ENCODE peak calls at places on chromosomes 16 and 17, in four cellular contexts. R, T, D and U are unnamed samples.

GRCh38 chr16:15955425-15955824 is 6.0 kb downstream of the ABCC1 start:
- DNase-seq in R (no peak), T (no peak), D (no peak), U (no peak)

GRCh38 chr16:1449201-1449788 is 4.9 kb upstream of the CCDC154 start:
- DNase-seq in R (no peak), T (no peak), D (no peak), U (no peak)

GRCh38 chr16:12315330-12316138 is 339.0 kb downstream of the SNX29 start:
- DNase-seq in R (no peak), T (no peak), D (no peak), U (no peak)

GRCh38 chr17:2551493-2551892 is 39.8 kb upstream of the METTL16 start:
- DNase-seq in R (no peak), T (no peak), D (no peak), U (no peak)

GRCh38 chr17:82408938-82409318 is 9.2 kb upstream of the HEXD start:
- DNase-seq in R (no peak), T (no peak), D (no peak), U (no peak)

GRCh38 chr17:79670537-79671386 is 59.9 kb upstream of the RBFOX3 start:
- DNase-seq in R (peak), T (no peak), D (no peak), U (no peak)

GRCh38 chr16:54933281-54934150 is 2.9 kb downstream of the IRX5 start:
- DNase-seq in R (no peak), T (no peak), D (no peak), U (no peak)

GRCh38 chr17:72237223-72237622 is 116.4 kb downstream of the SOX9 start:
- DNase-seq in R (no peak), T (no peak), D (no peak), U (no peak)

GRCh38 chr16:83675136-83675535 is 132.6 kb upstream of the HSBP1 start:
- DNase-seq in R (no peak), T (no peak), D (no peak), U (no peak)

GRCh38 chr16:102060-102855 is 24.2 kb downstream of the MPG start:
- DNase-seq in R (no peak), T (no peak), D (no peak), U (no peak)

GRCh38 chr17:66135896-66136295 is 56.0 kb downstream of the CEP112 start:
- DNase-seq in R (peak), T (no peak), D (no peak), U (no peak)

GRCh38 chr16:68446941-68447675 is 1.2 kb downstream of the SMPD3 start:
- DNase-seq in R (no peak), T (no peak), D (peak), U (no peak)

GRCh38 chr16:88593489-88593888 is 23.3 kb downstream of the ZC3H18 start:
- DNase-seq in R (no peak), T (no peak), D (no peak), U (no peak)

GRCh38 chr17:19354123-19354522 is 8.4 kb downstream of the B9D1 start:
- DNase-seq in R (peak), T (no peak), D (no peak), U (peak)

GRCh38 chr16:53859995-53860540 is 156.1 kb downstream of the FTO start:
- DNase-seq in R (no peak), T (no peak), D (no peak), U (no peak)

GRCh38 chr17:43830510-43831145 is 2.3 kb downstream of the MPP3 start:
- DNase-seq in R (no peak), T (no peak), D (no peak), U (no peak)

GRCh38 chr17:60139438-60140285 is 10.1 kb upstream of the CA4 start:
- DNase-seq in R (peak), T (peak), D (peak), U (no peak)

GRCh38 chr17:7014995-7015586 is 2.7 kb downstream of the RNASEK start:
- DNase-seq in R (no peak), T (no peak), D (no peak), U (no peak)

GRCh38 chr16:81615411-81615810 is 163.7 kb upstream of the PLCG2 start:
- DNase-seq in R (no peak), T (no peak), D (no peak), U (no peak)

GRCh38 chr16:79381552-79382042 is 218.9 kb downstream of the MAF start:
- DNase-seq in R (no peak), T (no peak), D (no peak), U (no peak)

GRCh38 chr16:10206215-10206614 is 24.0 kb upstream of the GRIN2A start:
- DNase-seq in R (no peak), T (no peak), D (no peak), U (no peak)

GRCh38 chr17:80297996-80298560 is 37.4 kb downstream of the RNF213 start:
- DNase-seq in R (no peak), T (no peak), D (no peak), U (no peak)

GRCh38 chr17:39547713-39548478 is 59.8 kb downstream of the NEUROD2 start:
- DNase-seq in R (peak), T (peak), D (no peak), U (no peak)

GRCh38 chr17:53191878-53192277 is 630.8 kb upstream of the KIF2B start:
- DNase-seq in R (no peak), T (no peak), D (no peak), U (no peak)

GRCh38 chr17:65593092-65593869 is 31.8 kb upstream of the AXIN2 start:
- DNase-seq in R (no peak), T (no peak), D (no peak), U (no peak)

GRCh38 chr17:16046966-16047365 is 47.3 kb downstream of the TTC19 start:
- DNase-seq in R (no peak), T (no peak), D (no peak), U (no peak)
- TF ChIP-seq CTCF in R (no peak), T (no peak), D (no peak), U (no peak)

GRCh38 chr16:77169650-77170236 is 21.2 kb upstream of the MON1B start:
- DNase-seq in R (peak), T (no peak), D (no peak), U (no peak)
- TF ChIP-seq CTCF in R (peak), T (no peak), D (peak), U (peak)

DNA sequence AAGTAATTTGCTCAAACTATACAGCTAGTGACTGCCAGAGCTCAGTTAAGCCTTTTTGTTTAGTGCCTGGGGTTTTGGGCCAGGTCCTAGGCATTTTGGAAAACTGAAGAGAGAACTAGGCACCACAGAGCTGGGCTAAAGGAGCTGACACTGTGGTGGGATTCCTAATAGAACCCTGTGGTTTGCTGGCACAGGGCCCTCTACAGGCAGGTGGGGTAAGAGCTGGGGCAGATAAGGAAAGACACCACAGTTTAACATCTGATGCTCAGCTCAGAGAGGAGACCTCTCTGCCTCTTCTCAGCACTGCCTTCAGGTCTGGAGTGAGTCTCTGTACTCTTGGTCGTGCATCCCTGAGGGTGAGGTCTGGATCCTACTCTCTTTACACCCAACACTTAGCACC is 121.2 kb downstream of the SNX11 start:
- DNase-seq in R (no peak), T (no peak), D (no peak), U (no peak)
- TF ChIP-seq CTCF in R (no peak), T (no peak), D (no peak), U (no peak)

GRCh38 chr17:32341141-32341856 is 674 bp downstream of the C17orf75 start:
- DNase-seq in R (no peak), T (no peak), D (no peak), U (no peak)
- TF ChIP-seq CTCF in R (no peak), T (no peak), D (no peak), U (no peak)

GRCh38 chr17:40559954-40560591 is 5.2 kb downstream of the CCR7 start:
- DNase-seq in R (peak), T (peak), D (peak), U (peak)
- TF ChIP-seq CTCF in R (peak), T (no peak), D (peak), U (peak)

DNA sequence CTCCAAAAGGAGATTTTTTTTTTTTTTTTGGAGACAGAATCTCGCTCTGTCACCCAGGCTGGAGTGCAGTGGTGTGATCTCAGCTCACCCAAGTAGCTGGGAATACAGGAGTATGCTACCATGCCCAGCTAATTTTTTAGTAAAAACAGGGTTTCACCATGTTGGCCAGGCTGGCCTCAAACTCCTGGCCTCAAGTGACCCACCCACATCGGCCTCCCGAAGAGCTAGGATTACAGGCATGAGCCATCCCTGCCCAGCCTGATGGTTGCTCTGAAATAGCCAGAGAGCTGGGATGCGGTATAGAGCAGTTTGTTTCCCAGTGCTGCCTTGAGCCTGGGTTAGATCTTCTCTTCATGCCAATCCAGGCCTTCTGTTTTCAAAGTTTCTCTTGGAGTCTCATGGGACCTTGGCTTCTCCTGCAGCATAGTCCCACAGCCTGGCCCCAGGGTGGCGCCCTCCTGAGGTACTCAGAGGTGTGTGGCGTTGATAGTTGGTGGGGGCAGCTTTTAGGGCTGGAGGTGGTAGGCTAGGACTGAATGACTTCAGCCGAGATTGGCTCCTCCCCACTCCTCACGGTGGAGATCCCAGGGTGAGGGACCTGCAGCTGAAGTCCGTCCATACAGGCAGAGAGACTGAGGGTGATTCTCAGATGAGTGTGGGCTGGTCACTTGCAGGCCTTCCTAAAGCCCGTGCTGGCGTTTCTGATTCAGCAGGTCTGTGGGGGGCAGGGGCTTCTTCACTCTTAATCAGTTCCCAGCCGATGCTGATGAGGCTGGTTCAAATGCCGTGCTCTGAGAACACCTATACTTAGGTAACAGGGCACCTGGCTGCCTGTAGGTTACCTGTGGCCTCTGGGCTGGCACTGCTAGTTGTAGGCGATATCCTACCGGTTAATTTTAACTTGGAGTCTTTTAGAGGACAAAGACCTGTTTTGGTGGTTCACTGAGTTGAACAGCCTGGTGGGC is 52.0 kb downstream of the TNFRSF13B start:
- DNase-seq in R (no peak), T (peak), D (no peak), U (no peak)
- TF ChIP-seq CTCF in R (no peak), T (no peak), D (no peak), U (no peak)

GRCh38 chr17:76199466-76199865 is 40.8 kb downstream of the RNF157 start:
- DNase-seq in R (no peak), T (no peak), D (no peak), U (no peak)
- TF ChIP-seq CTCF in R (no peak), T (no peak), D (no peak), U (no peak)

GRCh38 chr17:17661134-17661533 is 20.1 kb upstream of the RAI1 start:
- DNase-seq in R (no peak), T (no peak), D (no peak), U (no peak)

GRCh38 chr17:17659340-17659739 is 21.9 kb upstream of the RAI1 start:
- DNase-seq in R (no peak), T (no peak), D (no peak), U (no peak)

GRCh38 chr17:17663160-17664072 is 17.8 kb upstream of the RAI1 start:
- DNase-seq in R (peak), T (peak), D (peak), U (peak)

GRCh38 chr17:17664073-17664470 is 17.2 kb upstream of the RAI1 start:
- DNase-seq in R (no peak), T (no peak), D (no peak), U (no peak)

GRCh38 chr17:17661834-17662233 is 19.4 kb upstream of the RAI1 start:
- DNase-seq in R (no peak), T (no peak), D (no peak), U (no peak)
- TF ChIP-seq CTCF in R (no peak), T (no peak), D (no peak), U (no peak)

DNA sequence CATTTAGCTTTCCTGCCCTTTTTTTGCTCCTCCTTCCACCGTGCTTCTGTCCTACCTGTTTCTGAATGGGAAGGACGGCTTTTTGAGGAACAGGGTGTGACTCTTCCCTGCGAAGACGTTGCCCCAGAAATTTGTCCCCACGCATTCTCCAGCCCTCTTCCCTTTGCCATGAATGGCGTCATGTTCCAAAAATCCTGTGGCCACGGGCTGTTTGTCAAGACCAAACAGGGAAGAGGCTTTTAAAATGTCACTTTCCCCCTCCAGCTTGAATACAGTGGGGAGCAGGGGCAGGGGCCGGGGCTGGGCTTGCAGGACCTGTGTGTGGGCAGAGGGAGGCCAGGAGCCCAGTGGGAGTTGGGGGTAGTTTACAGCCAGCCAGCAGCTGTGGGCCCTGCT is 13.9 kb downstream of the MPRIP start:
- DNase-seq in R (no peak), T (no peak), D (no peak), U (no peak)
- TF ChIP-seq CTCF in R (no peak), T (no peak), D (no peak), U (no peak)